ENCODE peak calls at places on chromosomes 3 and 15, in nine cellular contexts. O, C, G, W, Y, U, K, F and Q are unnamed samples.

GRCh38 chr15:41512512-41513281 is 930 bp downstream of the LTK start:
- DNase-seq in O (no peak), C (no peak), G (no peak), W (no peak), Y (no peak), U (no peak), K (no peak), F (peak), Q (no peak)

GRCh38 chr3:124119056-124119721 is 127.3 kb upstream of the ROPN1 start:
- DNase-seq in O (no peak), C (peak), G (peak), W (no peak), Y (peak), U (no peak), K (no peak), F (no peak), Q (peak)

GRCh38 chr3:128313181-128313725 is 153.4 kb downstream of the DNAJB8 start:
- DNase-seq in O (no peak), C (no peak), G (no peak), W (no peak), Y (no peak), U (no peak), K (no peak), F (peak), Q (no peak)

GRCh38 chr3:72245183-72245811 is 460.3 kb upstream of the PROK2 start:
- DNase-seq in O (no peak), C (no peak), G (no peak), W (no peak), Y (peak), U (no peak), K (no peak), F (no peak), Q (no peak)

GRCh38 chr3:6928064-6928463 is 67.1 kb downstream of the GRM7 start:
- DNase-seq in O (no peak), C (no peak), G (peak), W (no peak), Y (no peak), U (peak), K (no peak), F (no peak), Q (no peak)

GRCh38 chr15:45319472-45320214 is 58.7 kb downstream of the GATM start:
- DNase-seq in O (no peak), C (no peak), G (no peak), W (no peak), Y (no peak), U (no peak), K (no peak), F (no peak), Q (no peak)

GRCh38 chr3:52458770-52459540 is 3.6 kb downstream of the NISCH start:
- DNase-seq in O (no peak), C (no peak), G (no peak), W (no peak), Y (no peak), U (no peak), K (no peak), F (no peak), Q (no peak)

GRCh38 chr15:71375934-71376333 is 260.7 kb downstream of the THSD4 start:
- DNase-seq in O (no peak), C (no peak), G (no peak), W (no peak), Y (no peak), U (no peak), K (no peak), F (no peak), Q (no peak)

GRCh38 chr15:76168237-76168984 is 108.6 kb downstream of the TMEM266 start:
- DNase-seq in O (no peak), C (no peak), G (no peak), W (no peak), Y (no peak), U (no peak), K (no peak), F (no peak), Q (no peak)

GRCh38 chr15:90114451-90114901 is 12.2 kb upstream of the IDH2 start:
- DNase-seq in O (no peak), C (no peak), G (no peak), W (no peak), Y (no peak), U (no peak), K (no peak), F (no peak), Q (no peak)

GRCh38 chr3:56887402-56888025 is 85.8 kb upstream of the ARHGEF3 start:
- DNase-seq in O (no peak), C (no peak), G (no peak), W (no peak), Y (no peak), U (no peak), K (no peak), F (no peak), Q (no peak)